ENCODE peak calls at places on chromosome 16, in ten cellular contexts. H is ascending aorta; Q is naive thymus-derived CD4-positive, alpha-beta T cell; D is A549; S is AG04450; W is neuronal stem cell; U is tibial artery; J is CD8-positive, alpha-beta memory T cell; C is cardiac muscle cell; P is fibroblast of lung. N is an unnamed sample.
A peak's percentile ranks its signal among the peaks of the same experiment; 100 is the strongest.

GRCh38 chr16:22123146-22123545 is 30.8 kb downstream of the VWA3A start:
- DNase-seq in Q (no peak), D (peak; percentile 21), U (peak; percentile 23), C (no peak), S (no peak), W (no peak), J (no peak), P (no peak), H (no peak), N (no peak)

GRCh38 chr16:24124291-24124690 is 131.8 kb upstream of the CACNG3 start:
- DNase-seq in J (no peak), S (no peak), P (no peak), Q (no peak), U (no peak), C (no peak), W (no peak), D (no peak), H (no peak), N (no peak)

GRCh38 chr16:50096791-50097190 is 31.0 kb downstream of the HEATR3 start:
- DNase-seq in H (no peak), Q (no peak), J (no peak), D (no peak), C (no peak), S (peak; percentile 24), P (peak; percentile 81), W (no peak), U (no peak), N (no peak)

GRCh38 chr16:24088011-24088410 is 168.1 kb upstream of the CACNG3 start:
- DNase-seq in P (no peak), D (no peak), U (no peak), W (no peak), H (no peak), C (peak; percentile 43), J (no peak), S (no peak), Q (no peak), N (no peak)

GRCh38 chr16:84718-85452 is 6.9 kb downstream of the MPG start:
- DNase-seq in W (no peak), J (peak; percentile 58), P (peak; percentile 97), D (no peak), H (peak; percentile 84), U (peak; percentile 96), S (peak; percentile 88), C (no peak), Q (no peak), N (peak; percentile 96)

GRCh38 chr16:87169509-87169985 is 147.6 kb downstream of the C16orf95 start:
- DNase-seq in U (no peak), D (no peak), H (no peak), P (peak; percentile 20), C (no peak), S (peak; percentile 18), J (no peak), Q (no peak), W (no peak), N (no peak)

GRCh38 chr16:20899503-20900298 is 457 bp downstream of the DCUN1D3 start:
- DNase-seq in C (peak; percentile 20), D (no peak), Q (no peak), H (no peak), J (peak; percentile 64), P (no peak), U (peak; percentile 76), S (no peak), W (peak; percentile 17), N (peak; percentile 83)

GRCh38 chr16:10206865-10207264 is 24.6 kb upstream of the GRIN2A start:
- DNase-seq in S (no peak), U (no peak), C (no peak), W (no peak), P (no peak), D (no peak), H (no peak), J (no peak), Q (no peak), N (no peak)

GRCh38 chr16:9713907-9714306 is 468.3 kb downstream of the GRIN2A start:
- DNase-seq in Q (no peak), U (no peak), D (no peak), J (no peak), H (no peak), W (no peak), P (no peak), S (no peak), C (no peak), N (no peak)

GRCh38 chr16:73149329-73149728 is 101.4 kb upstream of the ZFHX3 start:
- DNase-seq in P (no peak), U (no peak), S (no peak), W (no peak), J (no peak), H (no peak), Q (no peak), C (no peak), D (no peak), N (no peak)

GRCh38 chr16:15422222-15422621 is 12.2 kb upstream of the BMERB1 start:
- DNase-seq in J (no peak), U (peak; percentile 28), C (no peak), D (no peak), H (no peak), Q (no peak), P (no peak), W (no peak), S (no peak), N (no peak)

GRCh38 chr16:15425861-15426260 is 8.5 kb upstream of the BMERB1 start:
- DNase-seq in Q (no peak), J (no peak), S (no peak), U (no peak), W (no peak), C (no peak), P (no peak), H (no peak), D (no peak), N (no peak)

GRCh38 chr16:15427648-15428239 is 6.6 kb upstream of the BMERB1 start:
- DNase-seq in C (peak; percentile 6), D (peak; percentile 71), J (peak; percentile 70), U (peak; percentile 78), P (peak; percentile 81), S (no peak), H (no peak), Q (peak; percentile 31), W (no peak), N (peak; percentile 82)
- H3K4me3 ChIP-seq in C (no peak overlapping the region), D (no peak overlapping the region), J (no peak overlapping the region), U (peak overlapping the region; percentile 11), P (peak overlapping the region; percentile 27), S (peak overlapping the region; percentile 27), H (no peak overlapping the region), Q (no peak overlapping the region), W (no peak overlapping the region), N (peak overlapping the region; percentile 51)

DNA sequence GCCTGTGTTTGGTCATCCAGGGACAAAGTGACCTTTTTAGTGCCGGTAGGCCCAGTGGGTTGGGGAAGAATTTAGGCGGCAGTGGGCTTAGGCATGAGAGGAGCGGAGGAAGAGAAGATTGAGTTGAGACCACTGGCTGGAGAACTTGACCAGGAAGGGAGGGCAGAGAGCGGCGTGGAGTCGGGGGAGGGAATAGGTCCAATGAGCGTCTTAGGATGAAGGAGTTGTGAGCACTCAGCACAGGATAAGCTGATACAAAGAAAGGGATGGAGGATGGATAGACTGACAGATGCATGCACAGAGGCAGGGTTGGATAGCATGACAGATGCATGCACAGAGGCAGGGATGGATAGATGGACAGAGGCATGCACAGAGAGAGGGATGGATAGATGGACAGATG is 8.0 kb downstream of the IL32 start:
- DNase-seq in Q (no peak), D (no peak), U (no peak), P (no peak), W (no peak), S (no peak), C (no peak), J (no peak), H (no peak), N (no peak)
- H3K4me3 ChIP-seq in Q (peak overlapping the region; percentile 35), D (no peak overlapping the region), U (no peak overlapping the region), P (no peak overlapping the region), W (no peak overlapping the region), S (no peak overlapping the region), C (no peak overlapping the region), J (peak overlapping the region; percentile 13), H (no peak overlapping the region), N (no peak overlapping the region)

DNA sequence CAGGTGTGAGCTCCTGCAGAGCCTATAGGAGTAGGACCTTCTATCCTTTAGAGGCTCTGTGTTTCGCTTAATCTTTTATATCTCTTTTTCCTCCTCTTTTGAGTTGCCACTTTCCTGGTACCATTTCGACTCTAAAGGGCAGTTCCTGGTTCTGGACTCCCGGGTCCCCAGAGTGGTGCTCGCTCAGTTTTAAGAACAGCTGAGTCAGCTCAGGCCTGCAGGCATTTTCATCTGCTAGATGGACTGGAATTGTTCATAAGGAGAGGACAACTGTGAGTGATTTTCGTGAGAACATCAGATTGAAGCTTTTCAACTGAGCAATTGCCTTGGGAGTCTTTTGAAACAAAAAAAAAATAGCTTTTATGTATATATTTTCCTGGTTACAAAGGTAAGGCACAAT is 1.2 kb downstream of the BCO1 start:
- DNase-seq in H (no peak), W (no peak), Q (no peak), C (no peak), P (no peak), U (no peak), S (no peak), D (no peak), J (no peak), N (no peak)
- H3K4me3 ChIP-seq in H (no peak overlapping the region), W (no peak overlapping the region), Q (no peak overlapping the region), C (no peak overlapping the region), P (no peak overlapping the region), U (no peak overlapping the region), S (no peak overlapping the region), D (no peak overlapping the region), J (no peak overlapping the region), N (no peak overlapping the region)

GRCh38 chr16:89765292-89765810 is 44.0 kb downstream of the ZNF276 start:
- DNase-seq in J (no peak), P (no peak), C (no peak), H (no peak), W (no peak), S (no peak), D (no peak), U (no peak), Q (no peak), N (no peak)

GRCh38 chr16:89759742-89760366 is 38.5 kb downstream of the ZNF276 start:
- DNase-seq in H (no peak), C (no peak), U (no peak), Q (no peak), P (no peak), W (no peak), S (no peak), D (no peak), J (no peak), N (no peak)

GRCh38 chr16:89764711-89765201 is 43.4 kb downstream of the ZNF276 start:
- DNase-seq in J (peak; percentile 67), U (peak; percentile 76), S (no peak), D (no peak), H (peak; percentile 41), W (no peak), Q (no peak), C (no peak), P (no peak), N (no peak)

DNA sequence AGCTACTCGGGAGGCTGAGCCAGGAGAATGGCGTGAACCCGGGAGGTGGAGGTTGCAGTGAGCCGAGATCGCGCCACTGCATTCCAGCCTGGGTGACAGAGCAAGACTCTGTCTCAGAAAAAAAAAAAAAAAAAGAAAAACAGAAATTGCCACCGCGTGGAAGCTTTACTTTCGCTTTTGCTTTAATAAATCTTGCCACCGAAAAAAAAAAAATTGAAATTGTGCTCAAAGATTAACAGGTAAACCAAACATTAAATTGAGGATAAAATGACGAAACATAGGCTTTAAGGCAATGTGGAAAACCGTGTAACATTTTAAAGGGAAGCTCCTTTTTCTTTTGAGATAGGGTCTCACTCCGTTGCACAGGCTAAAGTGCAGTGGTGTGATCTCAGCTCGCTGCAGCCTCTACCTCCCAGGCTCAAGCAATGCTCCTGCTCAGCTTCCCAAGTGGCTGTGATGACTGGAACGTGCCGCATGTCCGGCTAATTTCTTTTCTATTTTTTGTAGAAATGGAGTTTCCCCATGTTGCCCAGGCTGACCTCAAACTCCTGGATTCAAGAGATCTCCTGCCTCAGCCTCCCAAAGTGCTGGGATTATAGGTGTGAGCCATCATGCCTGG is 40.1 kb downstream of the ZNF276 start:
- DNase-seq in J (no peak), D (no peak), P (no peak), H (no peak), S (no peak), C (no peak), W (no peak), U (no peak), Q (peak; percentile 53), N (no peak)
- H3K4me3 ChIP-seq in J (peak overlapping the region; percentile 52), D (no peak overlapping the region), P (no peak overlapping the region), H (no peak overlapping the region), S (no peak overlapping the region), C (no peak overlapping the region), W (no peak overlapping the region), U (no peak overlapping the region), Q (peak overlapping the region; percentile 41), N (no peak overlapping the region)